ENCODE peak calls at places on chromosomes 4 and X, in four cellular contexts. F, U, Y and T are unnamed samples. For H3K4me1, the result is how much of the 10 kb centered on the place peaks cover.

GRCh38 chrX:108186811-108187210 is 95.2 kb downstream of the ATG4A start:
- DNase-seq in F (peak), U (no peak), Y (no peak), T (no peak)

GRCh38 chr4:921830-922331 is 10.2 kb downstream of the GAK start:
- DNase-seq in F (no peak), U (no peak), Y (peak), T (no peak)

GRCh38 chrX:103066606-103067005 is 2.6 kb upstream of the BEX1 start:
- DNase-seq in F (no peak), U (no peak), Y (no peak), T (no peak)

GRCh38 chr4:98566491-98567008 is 91.9 kb downstream of the TSPAN5 start:
- DNase-seq in F (no peak), U (no peak), Y (no peak), T (no peak)

GRCh38 chr4:149029056-149029651 is 586.9 kb upstream of the NR3C2 start:
- DNase-seq in F (peak), U (no peak), Y (no peak), T (peak)

GRCh38 chrX:1741828-1742394 is 127.1 kb downstream of the ASMT start:
- DNase-seq in F (no peak), U (no peak), Y (no peak), T (no peak)

GRCh38 chrX:56233100-56233499 is 944 bp downstream of the KLF8 start:
- DNase-seq in F (no peak), U (no peak), Y (no peak), T (no peak)

GRCh38 chr4:25031077-25031606 is 396 bp upstream of the LGI2 start:
- DNase-seq in F (no peak), U (no peak), Y (no peak), T (peak)

GRCh38 chr4:13484749-13485345 is 707 bp upstream of the RAB28 start:
- DNase-seq in F (no peak), U (no peak), Y (no peak), T (no peak)

GRCh38 chr4:140239311-140239710 is 85.3 kb upstream of the MAML3 start:
- DNase-seq in F (no peak), U (no peak), Y (no peak), T (no peak)

GRCh38 chrX:12843668-12844279 is 23.1 kb upstream of the TLR7 start:
- DNase-seq in F (no peak), U (no peak), Y (no peak), T (no peak)

GRCh38 chr4:39865280-39865679 is 112.4 kb downstream of the PDS5A start:
- DNase-seq in F (no peak), U (no peak), Y (no peak), T (no peak)

GRCh38 chr4:16750882-16751642 is 147.4 kb downstream of the LDB2 start:
- DNase-seq in F (peak), U (no peak), Y (no peak), T (no peak)

GRCh38 chr4:105715692-105716278 is 7.2 kb downstream of the GSTCD start:
- DNase-seq in F (peak), U (no peak), Y (no peak), T (no peak)

GRCh38 chr4:158805628-158806471 is 37.0 kb downstream of the FNIP2 start:
- DNase-seq in F (no peak), U (no peak), Y (no peak), T (peak)

GRCh38 chrX:136215559-136215958 is 35.6 kb downstream of the MAP7D3 start:
- DNase-seq in F (no peak), U (no peak), Y (no peak), T (no peak)

GRCh38 chrX:103628386-103629290 is at the start of gene TCEAL1:
- DNase-seq in F (peak), U (no peak), Y (peak), T (peak)

GRCh38 chr4:155339588-155339987 is 37.2 kb downstream of the MAP9 start:
- DNase-seq in F (no peak), U (no peak), Y (no peak), T (no peak)

DNA sequence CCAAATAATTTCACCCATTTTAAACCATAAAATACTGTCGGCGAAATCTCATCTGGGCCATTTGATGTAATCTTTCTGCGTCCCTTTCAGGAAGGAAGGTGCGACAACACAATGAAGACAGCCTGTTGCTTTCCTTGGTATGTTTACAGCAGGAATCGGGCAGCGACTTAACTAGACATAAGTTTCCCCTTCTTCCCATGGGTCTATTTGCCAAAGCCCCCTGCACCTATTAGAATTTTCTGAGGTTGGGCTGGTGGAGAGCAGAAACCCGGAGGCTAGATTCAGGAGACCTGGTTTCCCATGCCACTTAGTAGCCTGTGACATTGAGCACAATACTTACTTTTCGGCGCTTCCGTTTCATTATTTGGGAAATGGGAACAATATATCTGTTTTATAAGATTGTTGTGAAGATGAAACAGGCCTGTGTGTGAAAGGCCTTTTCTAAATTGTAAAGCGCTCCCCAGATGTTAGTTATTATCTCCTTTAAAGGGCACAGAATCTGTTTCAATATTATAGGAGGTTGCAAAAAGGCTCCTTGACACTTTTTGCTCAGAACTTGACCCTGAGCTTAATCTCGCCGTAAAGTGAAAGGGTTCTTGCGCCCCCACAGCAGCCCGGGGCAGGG is 552 bp upstream of the AFF1 start:
- DNase-seq in F (no peak), U (no peak), Y (no peak), T (no peak)
- TF ChIP-seq POLR2A in F (no peak), U (no peak), Y (no peak), T (peak)

GRCh38 chrX:47193475-47194241 is at the start of gene UBA1:
- DNase-seq in F (peak), U (peak), Y (peak), T (peak)

GRCh38 chrX:47197526-47197925 is 3.9 kb downstream of the UBA1 start:
- DNase-seq in F (no peak), U (no peak), Y (no peak), T (no peak)

GRCh38 chrX:47198026-47198686 is 4.5 kb downstream of the UBA1 start:
- DNase-seq in F (no peak), U (no peak), Y (no peak), T (no peak)

GRCh38 chrX:47194388-47194787 is 759 bp downstream of the UBA1 start:
- DNase-seq in F (no peak), U (no peak), Y (no peak), T (no peak)

GRCh38 chrX:47196098-47196497 is 2.5 kb downstream of the UBA1 start:
- DNase-seq in F (no peak), U (no peak), Y (no peak), T (no peak)
- H3K4me1 ChIP-seq in F (under half), U (under half), Y (half or more), T (half or more)

DNA sequence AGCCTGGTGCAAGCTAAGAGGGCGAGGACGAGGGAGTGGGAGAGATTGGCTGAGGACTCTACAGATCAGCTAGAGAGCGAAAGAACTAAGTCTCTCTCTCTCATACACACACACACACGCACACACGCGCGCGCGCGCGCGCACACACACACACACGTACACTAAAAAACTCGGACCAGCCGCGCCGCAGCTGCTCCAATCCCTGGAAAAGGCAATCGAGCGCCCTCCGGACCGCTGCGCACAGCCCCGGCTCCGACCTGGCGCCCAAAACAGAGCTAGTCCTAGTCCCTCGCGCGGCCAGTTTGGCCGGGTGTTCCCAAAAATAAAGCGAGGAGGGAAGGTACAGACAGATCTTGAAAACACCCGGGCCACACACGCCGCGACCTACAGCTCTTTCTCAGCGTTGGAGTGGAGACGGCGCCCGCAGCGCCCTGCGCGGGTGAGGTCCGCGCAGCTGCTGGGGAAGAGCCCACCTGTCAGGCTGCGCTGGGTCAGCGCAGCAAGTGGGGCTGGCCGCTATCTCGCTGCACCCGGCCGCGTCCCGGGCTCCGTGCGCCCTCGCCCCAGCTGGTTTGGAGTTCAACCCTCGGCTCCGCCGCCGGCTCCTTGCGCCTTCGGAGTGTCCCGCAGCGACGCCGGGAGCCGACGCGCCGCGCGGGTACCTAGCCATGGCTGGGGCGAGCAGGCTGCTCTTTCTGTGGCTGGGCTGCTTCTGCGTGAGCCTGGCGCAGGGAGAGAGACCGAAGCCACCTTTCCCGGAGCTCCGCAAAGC is at the start of gene BMP3:
- DNase-seq in F (no peak), U (no peak), Y (no peak), T (no peak)
- TF ChIP-seq POLR2A in F (no peak), U (no peak), Y (no peak), T (no peak)

DNA sequence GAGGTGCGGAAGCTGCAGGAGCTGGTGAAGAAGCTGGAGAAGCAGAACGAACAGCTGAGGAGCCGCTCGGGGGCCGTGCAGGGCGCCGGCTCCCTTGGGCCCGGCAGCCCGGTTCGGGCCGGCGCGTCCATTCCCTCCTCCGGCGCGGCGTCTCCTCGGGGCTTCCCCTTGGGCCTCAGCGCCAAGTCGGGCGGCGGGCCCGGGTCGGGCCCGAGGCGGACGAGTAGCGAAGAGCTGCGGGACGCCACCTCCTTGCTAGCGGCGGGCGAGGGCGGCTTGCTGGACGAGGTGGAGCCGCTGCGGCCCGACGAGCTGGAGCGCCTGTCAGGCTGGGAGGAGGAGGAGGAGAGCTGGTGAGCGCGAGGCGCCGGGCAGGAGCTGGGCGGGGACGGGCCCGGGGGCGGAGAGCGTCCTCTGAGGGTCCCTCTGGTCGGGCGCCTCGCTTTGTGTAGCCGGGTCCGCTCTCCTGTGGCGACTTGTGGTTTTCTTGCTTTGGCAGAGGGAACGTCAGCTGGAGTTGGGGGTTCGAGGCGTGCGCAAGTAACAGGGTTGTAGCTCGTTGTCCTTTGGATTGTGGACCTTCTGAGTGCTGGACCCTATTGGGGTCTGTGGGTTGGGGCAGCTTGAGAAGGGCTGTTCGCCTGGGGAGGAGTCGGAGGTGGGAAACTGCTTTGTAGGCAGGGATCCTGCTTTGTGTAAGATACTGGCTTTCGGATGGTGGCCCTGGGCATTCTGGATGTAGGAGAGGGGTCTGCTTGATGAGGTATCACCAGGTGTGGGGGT is 638 bp downstream of the SLAIN2 start:
- DNase-seq in F (peak), U (peak), Y (peak), T (peak)
- H3K4me1 ChIP-seq in F (under half), U (under half), Y (half or more), T (under half)

DNA sequence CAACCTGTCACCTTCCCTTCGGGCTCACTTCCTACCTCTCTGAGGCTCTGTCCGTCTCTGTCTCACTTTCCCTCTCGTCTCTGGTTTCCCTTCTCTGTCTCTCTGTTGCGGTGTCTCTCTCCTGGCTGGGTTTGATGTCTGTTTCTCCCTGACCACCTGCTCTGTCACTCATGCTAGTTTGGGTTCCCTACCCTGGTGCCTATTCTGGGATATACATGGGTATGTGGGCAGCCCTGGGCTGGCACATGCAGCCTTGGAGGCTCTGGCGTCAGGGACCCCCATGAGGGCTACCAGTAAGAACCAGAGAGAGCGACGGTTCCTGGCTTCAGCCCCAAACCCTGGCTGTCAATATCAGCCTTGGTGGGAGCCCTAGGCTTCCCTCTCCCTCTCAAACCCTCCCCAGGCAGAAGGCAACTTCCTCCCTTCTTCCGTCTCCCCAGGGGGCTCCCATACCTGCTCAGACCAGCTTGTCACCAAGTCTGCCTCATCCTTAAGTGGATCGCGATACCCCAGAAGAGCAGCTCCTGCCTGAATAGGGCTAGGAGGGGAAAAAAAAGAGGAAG is 314 bp downstream of the DNASE1L1 start:
- DNase-seq in F (no peak), U (no peak), Y (no peak), T (no peak)
- TF ChIP-seq POLR2A in F (no peak), U (no peak), Y (no peak), T (no peak)

DNA sequence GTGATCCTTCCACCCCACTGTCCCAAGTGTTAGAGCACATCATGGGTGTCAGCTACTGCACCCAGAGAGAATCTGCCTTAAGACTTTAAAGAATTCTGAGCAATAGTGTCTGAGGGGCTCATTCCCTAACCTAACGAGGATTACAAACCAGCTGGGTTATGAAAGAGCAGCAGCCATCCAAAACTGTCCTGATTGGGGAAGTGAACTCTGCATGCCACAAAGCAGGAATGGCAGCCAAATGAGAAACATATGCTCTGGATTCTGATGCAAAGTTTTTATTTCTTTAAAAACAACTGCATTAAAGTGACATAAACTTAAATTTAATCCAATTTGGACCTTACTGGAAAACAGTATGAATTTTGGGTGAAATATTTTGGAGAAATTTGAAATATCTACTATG is 103.2 kb downstream of the ANXA3 start:
- DNase-seq in F (no peak), U (no peak), Y (no peak), T (no peak)
- H3K4me1 ChIP-seq in F (half or more), U (under half), Y (half or more), T (under half)

GRCh38 chrX:154484255-154485149 is 1.9 kb downstream of the UBL4A start:
- DNase-seq in F (no peak), U (no peak), Y (no peak), T (no peak)
- TF ChIP-seq POLR2A in F (no peak), U (no peak), Y (no peak), T (no peak)

GRCh38 chr4:145488310-145488709 is 6.7 kb downstream of the SMAD1 start:
- DNase-seq in F (no peak), U (no peak), Y (no peak), T (no peak)
- H3K4me1 ChIP-seq in F (under half), U (under half), Y (half or more), T (half or more)

DNA sequence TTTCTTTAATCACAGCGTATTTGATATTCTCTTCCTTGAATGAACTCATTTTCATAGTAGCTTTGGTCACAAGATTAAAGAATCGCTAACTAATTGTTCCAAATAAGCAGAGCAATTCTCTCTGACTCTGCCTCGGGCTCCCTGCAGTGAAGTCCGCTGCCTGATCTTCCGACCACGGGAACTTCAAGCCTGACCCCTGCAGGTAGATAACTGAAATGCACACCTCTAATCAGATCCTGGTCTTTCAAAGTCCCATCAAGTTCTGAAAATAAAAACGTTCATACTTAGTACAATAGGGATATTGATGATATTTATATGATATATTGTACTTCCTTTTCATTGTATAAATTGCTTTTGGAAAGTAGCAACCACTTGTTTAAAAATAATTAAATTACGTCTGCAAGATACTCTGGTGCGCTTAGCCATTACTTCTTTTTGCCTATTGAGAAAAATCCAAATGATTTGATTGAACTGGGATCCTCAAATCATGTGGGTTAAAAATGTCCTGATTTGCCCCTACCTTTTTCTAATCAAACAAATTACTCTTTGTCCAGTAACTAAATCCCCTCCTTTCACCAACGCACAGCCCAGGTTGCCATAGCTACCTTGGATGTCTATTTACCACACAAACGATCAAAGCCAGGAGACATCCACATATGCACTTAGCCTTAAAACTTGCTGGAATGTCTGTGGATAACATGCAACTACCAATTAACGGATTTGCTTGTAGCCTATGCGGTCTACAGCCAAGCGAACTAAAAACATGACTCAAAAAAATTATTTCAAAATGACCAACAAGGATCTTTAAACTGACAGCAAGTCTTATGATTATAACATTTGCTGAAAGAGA is 4.2 kb downstream of the MID1 start:
- DNase-seq in F (peak), U (no peak), Y (no peak), T (peak)
- TF ChIP-seq POLR2A in F (no peak), U (no peak), Y (no peak), T (no peak)

GRCh38 chr4:7938513-7939376 is 916 bp downstream of the AFAP1 start:
- DNase-seq in F (peak), U (no peak), Y (no peak), T (peak)
- H3K4me1 ChIP-seq in F (under half), U (under half), Y (under half), T (under half)